ENCODE peak calls at places on chromosomes 13 and 19, in seven cellular contexts. X is CD4-positive, CD25-positive, alpha-beta regulatory T cell; F is CD4-positive, alpha-beta memory T cell; I is A549; N is neuronal stem cell; O is neural progenitor cell; T is brain microvascular endothelial cell. J is an unnamed sample.

GRCh38 chr13:73481877-73482445 is 423.2 kb downstream of the KLF5 start:
- DNase-seq in X (no peak), F (no peak), I (no peak), N (no peak), O (no peak), T (no peak), J (no peak)

GRCh38 chr19:40365613-40366401 is 17.3 kb downstream of the PLD3 start:
- DNase-seq in X (no peak), F (no peak), I (peak), N (peak), O (peak), T (peak), J (peak)

GRCh38 chr19:14472202-14472961 is 2.8 kb downstream of the PTGER1 start:
- DNase-seq in X (peak), F (peak), I (peak), N (peak), O (peak), T (no peak), J (peak)

GRCh38 chr19:38702278-38702677 is 42.0 kb downstream of the CAPN12 start:
- DNase-seq in X (no peak), F (no peak), I (no peak), N (no peak), O (no peak), T (no peak), J (no peak)

GRCh38 chr19:13097331-13098258 is 5.1 kb downstream of the LYL1 start:
- DNase-seq in X (no peak), F (no peak), I (no peak), N (no peak), O (peak), T (no peak), J (peak)

GRCh38 chr13:66200555-66200954 is 1029.6 kb downstream of the PCDH9 start:
- DNase-seq in X (no peak), F (no peak), I (no peak), N (no peak), O (no peak), T (peak), J (no peak)

GRCh38 chr13:21733475-21734311 is 62.8 kb downstream of the FGF9 start:
- DNase-seq in X (no peak), F (no peak), I (no peak), N (no peak), O (peak), T (no peak), J (no peak)

GRCh38 chr13:111920932-111921705 is 145.8 kb upstream of the SOX1 start:
- DNase-seq in X (no peak), F (no peak), I (no peak), N (no peak), O (no peak), T (no peak), J (no peak)

GRCh38 chr13:97319088-97319487 is 97.0 kb downstream of the MBNL2 start:
- DNase-seq in X (no peak), F (no peak), I (no peak), N (no peak), O (no peak), T (peak), J (no peak)

GRCh38 chr19:49355890-49356289 is 6.3 kb downstream of the TEAD2 start:
- DNase-seq in X (no peak), F (no peak), I (no peak), N (no peak), O (no peak), T (no peak), J (peak)

GRCh38 chr19:8498295-8498694 is 4.1 kb downstream of the PRAM1 start:
- DNase-seq in X (no peak), F (no peak), I (no peak), N (no peak), O (no peak), T (no peak), J (no peak)

GRCh38 chr13:44306401-44307192 is 67.0 kb upstream of the SERP2 start:
- DNase-seq in X (no peak), F (no peak), I (peak), N (peak), O (peak), T (peak), J (no peak)

GRCh38 chr13:111323950-111324651 is 3.7 kb downstream of the TEX29 start:
- DNase-seq in X (no peak), F (no peak), I (no peak), N (no peak), O (no peak), T (no peak), J (no peak)

GRCh38 chr19:38648789-38649304 is 1.4 kb downstream of the ACTN4 start:
- DNase-seq in X (no peak), F (no peak), I (no peak), N (no peak), O (peak), T (no peak), J (no peak)

GRCh38 chr13:45082964-45083363 is 37.3 kb upstream of the GTF2F2 start:
- DNase-seq in X (no peak), F (no peak), I (no peak), N (no peak), O (no peak), T (peak), J (no peak)

GRCh38 chr13:57286511-57287098 is 119.6 kb downstream of the PRR20E start:
- DNase-seq in X (no peak), F (no peak), I (no peak), N (no peak), O (peak), T (no peak), J (peak)

GRCh38 chr13:58191754-58192153 is 560.2 kb downstream of the PCDH17 start:
- DNase-seq in X (no peak), F (no peak), I (no peak), N (no peak), O (no peak), T (no peak), J (no peak)

GRCh38 chr19:41321600-41322270 is 11.8 kb downstream of the CCDC97 start:
- DNase-seq in X (no peak), F (no peak), I (peak), N (peak), O (peak), T (peak), J (no peak)

GRCh38 chr13:31477961-31478360 is 261.4 kb upstream of the RXFP2 start:
- DNase-seq in X (no peak), F (no peak), I (no peak), N (no peak), O (no peak), T (peak), J (no peak)

GRCh38 chr19:29658221-29658991 is 6.9 kb upstream of the PLEKHF1 start:
- DNase-seq in X (no peak), F (no peak), I (no peak), N (no peak), O (no peak), T (no peak), J (no peak)

DNA sequence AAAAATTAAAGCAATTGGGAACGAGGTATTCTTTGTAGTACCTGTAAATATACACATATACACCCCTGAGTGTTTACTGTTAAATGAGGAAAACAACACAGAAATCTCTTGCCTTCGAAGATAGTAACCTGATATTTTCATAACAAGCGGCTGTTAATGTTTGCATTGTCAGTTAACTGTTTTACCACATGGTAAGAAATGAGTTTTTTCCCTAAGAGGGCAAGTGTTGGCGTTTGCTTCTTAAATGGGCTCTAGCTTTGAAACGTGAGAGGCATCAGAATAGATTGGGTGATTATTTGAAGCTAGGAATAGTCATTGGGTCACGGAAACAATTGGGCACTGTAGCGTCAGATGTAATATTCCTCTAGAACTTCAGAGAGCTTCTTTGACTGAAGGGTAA is 22.0 kb upstream of the UPF3A start:
- DNase-seq in X (no peak), F (no peak), I (no peak), N (no peak), O (no peak), T (no peak), J (no peak)
- H3K27ac ChIP-seq in X (no peak), F (no peak), I (no peak), N (no peak), O (no peak), T (no peak), J (no peak)

GRCh38 chr19:1446713-1447564 is 3.0 kb upstream of the APC2 start:
- DNase-seq in X (no peak), F (no peak), I (no peak), N (no peak), O (peak), T (no peak), J (no peak)

GRCh38 chr19:1447565-1447903 is 2.4 kb upstream of the APC2 start:
- DNase-seq in X (no peak), F (no peak), I (no peak), N (no peak), O (no peak), T (no peak), J (no peak)

GRCh38 chr19:1449467-1450442 is at the start of gene APC2:
- DNase-seq in X (peak), F (no peak), I (no peak), N (peak), O (peak), T (no peak), J (no peak)

GRCh38 chr19:1445932-1446712 is 3.8 kb upstream of the APC2 start:
- DNase-seq in X (no peak), F (no peak), I (peak), N (peak), O (peak), T (no peak), J (no peak)

GRCh38 chr19:1447944-1448343 is 2.0 kb upstream of the APC2 start:
- DNase-seq in X (no peak), F (no peak), I (no peak), N (no peak), O (no peak), T (no peak), J (no peak)
- H3K27ac ChIP-seq in X (no peak), F (no peak), I (no peak), N (no peak), O (no peak), T (no peak), J (no peak)

GRCh38 chr19:17719730-17720486 is 628 bp downstream of the MAP1S start:
- DNase-seq in X (no peak), F (peak), I (no peak), N (no peak), O (peak), T (no peak), J (peak)

GRCh38 chr19:17722655-17723240 is 3.5 kb downstream of the MAP1S start:
- DNase-seq in X (no peak), F (no peak), I (no peak), N (no peak), O (no peak), T (no peak), J (no peak)

GRCh38 chr19:17720487-17720839 is 1.2 kb downstream of the MAP1S start:
- DNase-seq in X (no peak), F (no peak), I (no peak), N (no peak), O (no peak), T (no peak), J (no peak)

GRCh38 chr19:17718988-17719711 is at the start of gene MAP1S:
- DNase-seq in X (peak), F (peak), I (peak), N (peak), O (peak), T (peak), J (peak)

DNA sequence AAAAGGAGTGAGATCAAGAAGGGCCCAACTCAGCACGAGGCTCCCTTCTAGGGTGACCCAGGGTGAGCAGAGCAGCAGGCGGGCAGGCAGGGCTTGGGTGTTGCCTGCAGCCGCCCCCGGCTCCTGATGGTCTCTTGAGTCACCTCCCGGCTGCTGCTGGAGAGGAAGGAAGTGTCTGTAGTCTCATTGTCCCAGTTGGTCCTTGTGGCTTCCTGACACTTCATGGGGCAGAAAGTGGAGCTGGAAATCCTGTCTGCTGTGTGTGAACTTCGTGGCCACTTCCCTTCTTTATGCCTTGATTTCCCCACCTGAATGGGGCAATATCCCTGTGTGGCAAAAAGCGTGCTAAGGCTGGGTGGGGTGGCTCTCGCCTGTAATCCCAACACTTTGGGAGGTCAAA is 2.5 kb downstream of the MAP1S start:
- DNase-seq in X (no peak), F (no peak), I (no peak), N (no peak), O (no peak), T (peak), J (peak)
- H3K27ac ChIP-seq in X (no peak), F (no peak), I (peak), N (no peak), O (no peak), T (peak), J (peak)

GRCh38 chr19:6058411-6059201 is 51.7 kb downstream of the RFX2 start:
- DNase-seq in X (no peak), F (no peak), I (no peak), N (no peak), O (no peak), T (no peak), J (no peak)

GRCh38 chr19:6059996-6060599 is 50.2 kb downstream of the RFX2 start:
- DNase-seq in X (no peak), F (no peak), I (no peak), N (no peak), O (no peak), T (no peak), J (no peak)

GRCh38 chr19:6060600-6061391 is 49.5 kb downstream of the RFX2 start:
- DNase-seq in X (no peak), F (peak), I (no peak), N (no peak), O (peak), T (no peak), J (no peak)

GRCh38 chr19:6057651-6058365 is 52.5 kb downstream of the RFX2 start:
- DNase-seq in X (no peak), F (no peak), I (no peak), N (no peak), O (no peak), T (no peak), J (no peak)

GRCh38 chr19:6059396-6059947 is 50.8 kb downstream of the RFX2 start:
- DNase-seq in X (no peak), F (no peak), I (no peak), N (no peak), O (no peak), T (no peak), J (no peak)
- H3K27ac ChIP-seq in X (no peak), F (no peak), I (no peak), N (no peak), O (no peak), T (no peak), J (peak)

DNA sequence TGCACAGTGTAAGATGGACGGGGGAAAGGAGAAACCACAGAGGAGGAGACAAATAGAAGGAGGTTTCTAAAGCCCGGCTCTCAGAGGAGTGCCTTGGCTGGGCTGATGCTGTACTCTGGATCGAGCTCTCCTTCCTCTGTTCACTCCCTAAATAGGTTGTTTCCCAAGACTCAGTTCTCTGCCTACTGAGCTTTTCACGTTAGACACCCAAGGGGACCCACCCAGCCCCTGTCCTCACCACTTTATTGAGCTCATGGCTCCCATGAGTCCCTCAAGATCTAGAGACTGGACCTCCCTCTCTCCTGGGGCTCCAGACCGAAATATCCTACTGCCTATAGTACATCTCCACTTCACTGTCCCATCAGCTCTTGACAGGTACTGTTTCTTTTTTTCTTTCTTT is 38.1 kb upstream of the GPR183 start:
- DNase-seq in X (no peak), F (no peak), I (no peak), N (no peak), O (no peak), T (no peak), J (no peak)
- H3K27ac ChIP-seq in X (no peak), F (no peak), I (no peak), N (no peak), O (no peak), T (no peak), J (no peak)

GRCh38 chr13:99686944-99687382 is 185.7 kb downstream of the TM9SF2 start:
- DNase-seq in X (no peak), F (no peak), I (no peak), N (no peak), O (peak), T (peak), J (no peak)

GRCh38 chr13:99689955-99690354 is 188.7 kb downstream of the TM9SF2 start:
- DNase-seq in X (no peak), F (no peak), I (no peak), N (no peak), O (peak), T (no peak), J (no peak)

GRCh38 chr13:99687728-99688397 is 186.6 kb downstream of the TM9SF2 start:
- DNase-seq in X (no peak), F (no peak), I (no peak), N (peak), O (peak), T (peak), J (no peak)

GRCh38 chr13:99688776-99689175 is 187.5 kb downstream of the TM9SF2 start:
- DNase-seq in X (no peak), F (no peak), I (no peak), N (no peak), O (no peak), T (no peak), J (no peak)

GRCh38 chr13:99686157-99686572 is 184.9 kb downstream of the TM9SF2 start:
- DNase-seq in X (no peak), F (no peak), I (peak), N (no peak), O (peak), T (peak), J (no peak)
- H3K27ac ChIP-seq in X (no peak), F (no peak), I (peak), N (peak), O (peak), T (peak), J (no peak)

GRCh38 chr19:45598267-45599011 is 3.6 kb downstream of the GPR4 start:
- DNase-seq in X (no peak), F (no peak), I (no peak), N (no peak), O (no peak), T (no peak), J (no peak)

GRCh38 chr19:45600340-45600885 is 1.6 kb downstream of the GPR4 start:
- DNase-seq in X (no peak), F (no peak), I (no peak), N (no peak), O (no peak), T (no peak), J (no peak)

GRCh38 chr19:45601115-45601514 is 897 bp downstream of the GPR4 start:
- DNase-seq in X (no peak), F (no peak), I (no peak), N (no peak), O (no peak), T (no peak), J (no peak)

GRCh38 chr19:45599286-45599685 is 2.7 kb downstream of the GPR4 start:
- DNase-seq in X (no peak), F (no peak), I (no peak), N (no peak), O (peak), T (no peak), J (no peak)

DNA sequence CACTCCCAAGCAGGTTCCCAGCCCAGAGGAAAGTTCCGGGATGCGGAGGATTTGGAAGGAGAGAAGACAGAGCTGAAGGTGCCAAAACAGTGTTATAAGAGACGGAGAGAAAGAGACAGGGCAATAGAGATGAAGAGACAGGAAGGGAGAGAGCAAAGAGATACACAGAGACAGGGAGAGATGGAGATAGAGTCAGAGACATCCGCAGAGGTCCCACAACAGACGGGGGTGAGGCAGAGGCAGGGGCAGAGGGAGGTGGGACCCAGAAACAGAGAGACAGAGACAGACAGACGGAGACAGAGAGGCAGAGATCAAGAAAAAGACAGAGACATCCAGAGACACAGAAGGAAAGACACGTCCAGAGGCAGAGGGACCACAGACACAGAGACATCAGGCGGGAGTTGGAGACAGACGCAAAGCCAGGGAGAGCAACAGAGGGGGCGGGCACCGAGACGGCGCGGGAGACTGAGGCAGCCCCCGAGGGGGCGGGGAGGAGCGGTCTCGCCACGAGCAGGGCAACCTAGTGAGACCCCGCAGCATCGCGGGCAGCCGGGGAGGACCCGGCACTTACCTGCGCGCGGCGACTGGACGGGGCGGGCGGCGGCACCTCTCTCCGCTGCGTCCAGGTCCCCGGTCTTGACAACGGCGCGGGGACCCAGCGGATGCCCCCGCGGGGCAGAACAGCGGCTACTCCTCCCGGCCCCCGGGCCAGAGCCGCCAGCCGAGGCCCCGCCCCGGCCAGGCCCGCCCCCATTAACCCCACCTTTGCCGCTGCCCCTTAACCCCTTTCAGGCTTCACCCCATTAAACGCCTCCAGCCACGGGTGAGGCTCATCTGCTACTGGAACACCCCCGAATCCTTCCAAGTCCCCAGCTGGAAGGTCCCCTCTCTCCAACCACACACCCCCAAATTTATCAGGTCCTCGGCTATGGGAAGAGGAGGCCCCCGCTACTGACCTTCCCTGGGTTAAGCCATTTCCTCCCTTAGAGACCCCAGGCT is at the start of gene GPR4:
- DNase-seq in X (no peak), F (no peak), I (no peak), N (no peak), O (peak), T (no peak), J (no peak)
- H3K27ac ChIP-seq in X (no peak), F (no peak), I (peak), N (no peak), O (no peak), T (no peak), J (peak)